ENCODE peak calls at places on chromosomes 16 and 17, in eight cellular contexts. P, I, U, K, C, T, Z and H are unnamed samples.

GRCh38 chr17:59840329-59840907 is 52.3 kb downstream of the TUBD1 start:
- DNase-seq in C (no peak), I (no peak), T (peak), U (no peak), K (no peak), Z (no peak), P (peak), H (peak)

GRCh38 chr16:3171855-3172593 is 16.0 kb upstream of the OR1F1 start:
- DNase-seq in T (peak), K (no peak), Z (no peak), P (peak), C (no peak), U (peak), I (peak), H (no peak)

GRCh38 chr16:25045696-25046381 is 30.7 kb upstream of the ARHGAP17 start:
- DNase-seq in T (peak), K (no peak), C (no peak), I (no peak), Z (no peak), U (no peak), P (peak), H (no peak)

GRCh38 chr16:86578499-86579267 is at the start of gene FOXL1:
- DNase-seq in P (peak), T (peak), Z (no peak), U (no peak), C (no peak), I (no peak), K (no peak), H (no peak)

GRCh38 chr16:87956771-87957279 is 5.6 kb downstream of the BANP start:
- DNase-seq in I (no peak), K (no peak), P (peak), C (no peak), U (peak), T (peak), Z (peak), H (no peak)

GRCh38 chr16:56743840-56744239 is 13.9 kb downstream of the NUP93 start:
- DNase-seq in I (no peak), P (peak), Z (no peak), K (peak), T (peak), U (no peak), C (no peak), H (no peak)

GRCh38 chr17:65163990-65164495 is 26.9 kb downstream of the RGS9 start:
- DNase-seq in U (peak), T (peak), K (no peak), P (peak), Z (peak), C (no peak), I (no peak), H (no peak)

GRCh38 chr17:59846391-59847165 is 46.2 kb downstream of the TUBD1 start:
- DNase-seq in C (peak), Z (peak), K (no peak), T (peak), U (peak), P (peak), I (no peak), H (no peak)

GRCh38 chr16:26981266-26981938 is 85.3 kb upstream of the C16orf82 start:
- DNase-seq in C (no peak), K (no peak), Z (no peak), I (no peak), T (peak), P (peak), U (no peak), H (no peak)

GRCh38 chr16:30358990-30359870 is 4.1 kb upstream of the CD2BP2 start:
- DNase-seq in K (no peak), T (no peak), P (no peak), U (no peak), I (no peak), C (no peak), Z (no peak), H (no peak)

GRCh38 chr16:4981473-4981872 is 23.3 kb downstream of the SEC14L5 start:
- DNase-seq in U (no peak), K (no peak), I (peak), P (no peak), C (no peak), T (no peak), Z (no peak), H (no peak)

GRCh38 chr16:4982056-4982867 is 24.1 kb downstream of the SEC14L5 start:
- DNase-seq in U (no peak), K (peak), T (no peak), I (peak), C (no peak), Z (no peak), P (no peak), H (no peak)

GRCh38 chr16:4987250-4987579 is 29.1 kb downstream of the SEC14L5 start:
- DNase-seq in Z (no peak), K (no peak), P (no peak), U (no peak), T (no peak), I (no peak), C (no peak), H (no peak)

GRCh38 chr16:4987580-4988374 is 29.6 kb downstream of the SEC14L5 start:
- DNase-seq in T (no peak), C (no peak), K (no peak), U (peak), Z (no peak), P (no peak), I (peak), H (no peak)

DNA sequence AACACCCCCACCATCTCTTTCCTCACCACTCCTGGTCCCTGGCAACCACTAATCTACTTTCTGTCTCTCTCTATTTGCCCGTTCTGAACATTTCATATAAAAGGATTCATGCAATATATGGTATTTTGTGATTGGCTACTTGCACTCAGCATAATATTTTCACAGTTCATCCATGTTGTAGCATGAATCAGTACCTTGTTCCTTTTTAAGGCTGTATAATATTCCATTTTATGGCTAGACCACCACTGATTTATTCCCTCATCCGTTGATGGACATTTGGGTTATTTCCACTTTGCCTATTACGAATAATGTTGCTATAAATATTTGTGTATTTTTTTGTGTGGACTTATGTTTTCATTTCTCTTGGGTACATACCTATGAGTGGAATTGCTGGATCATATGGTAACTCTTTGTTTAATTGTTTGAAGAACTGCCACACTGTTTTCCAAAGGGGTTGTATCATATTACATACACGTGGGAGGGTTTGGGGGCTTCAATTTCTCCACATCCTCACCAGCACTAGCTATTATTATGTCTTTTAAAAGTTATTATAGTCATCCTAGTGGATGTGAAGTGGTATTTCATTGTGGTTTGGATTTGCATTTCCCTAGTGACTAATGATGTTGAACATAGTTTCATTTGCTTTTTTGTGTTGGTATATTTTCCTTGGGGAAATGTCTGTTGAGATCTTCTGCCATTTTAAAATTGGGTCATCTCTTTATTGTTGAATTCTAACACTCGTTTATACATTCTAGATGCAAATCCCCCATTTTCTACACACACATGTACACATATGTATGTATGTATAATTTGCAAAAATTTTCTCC is 26.3 kb downstream of the SEC14L5 start:
- DNase-seq in I (no peak), T (peak), P (no peak), Z (no peak), C (no peak), U (no peak), K (no peak), H (no peak)
- TF ChIP-seq CTCF in I (no peak), T (no peak), P (no peak), Z (no peak), C (no peak), U (no peak), K (no peak), H (no peak)

GRCh38 chr17:79301469-79301868 is 226.8 kb downstream of the ENGASE start:
- DNase-seq in K (no peak), T (no peak), C (no peak), P (no peak), U (no peak), I (no peak), Z (no peak), H (no peak)
- TF ChIP-seq CTCF in K (no peak), T (no peak), C (no peak), P (no peak), U (no peak), I (no peak), Z (no peak), H (no peak)

GRCh38 chr16:47323241-47323640 is 137.6 kb downstream of the ITFG1 start:
- DNase-seq in K (no peak), Z (no peak), I (no peak), C (no peak), U (no peak), T (no peak), P (no peak), H (no peak)
- TF ChIP-seq CTCF in K (no peak), Z (no peak), I (no peak), C (no peak), U (no peak), T (no peak), P (no peak), H (no peak)

DNA sequence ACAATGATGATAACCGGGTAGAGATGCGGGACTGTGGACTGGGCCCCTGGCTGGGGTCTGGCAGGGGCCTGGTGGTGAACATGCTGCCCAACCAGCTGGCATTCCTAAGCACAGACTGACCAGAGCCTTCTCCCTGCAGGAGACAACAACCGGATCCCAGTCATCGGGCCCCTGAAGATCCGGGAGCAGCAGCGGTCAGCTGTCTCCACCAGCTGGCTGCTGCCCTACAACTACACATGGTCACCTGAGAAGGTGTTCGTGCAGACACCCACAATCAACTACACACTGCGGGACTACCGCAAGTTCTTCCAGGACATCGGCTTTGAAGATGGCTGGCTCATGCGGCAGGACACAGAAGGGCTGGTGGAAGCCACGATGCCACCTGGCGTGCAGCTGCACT is 5.3 kb upstream of the SLC7A6 start:
- DNase-seq in K (no peak), Z (no peak), C (no peak), P (no peak), T (no peak), U (no peak), I (no peak), H (no peak)
- TF ChIP-seq CTCF in K (no peak), Z (no peak), C (no peak), P (no peak), T (no peak), U (no peak), I (no peak), H (no peak)

GRCh38 chr16:22141746-22142145 is 20.6 kb upstream of the SDR42E2 start:
- DNase-seq in U (peak), C (no peak), I (no peak), P (peak), T (peak), Z (no peak), K (no peak), H (no peak)
- TF ChIP-seq CTCF in U (peak), C (no peak), I (peak), P (peak), T (peak), Z (no peak), K (peak), H (peak)

DNA sequence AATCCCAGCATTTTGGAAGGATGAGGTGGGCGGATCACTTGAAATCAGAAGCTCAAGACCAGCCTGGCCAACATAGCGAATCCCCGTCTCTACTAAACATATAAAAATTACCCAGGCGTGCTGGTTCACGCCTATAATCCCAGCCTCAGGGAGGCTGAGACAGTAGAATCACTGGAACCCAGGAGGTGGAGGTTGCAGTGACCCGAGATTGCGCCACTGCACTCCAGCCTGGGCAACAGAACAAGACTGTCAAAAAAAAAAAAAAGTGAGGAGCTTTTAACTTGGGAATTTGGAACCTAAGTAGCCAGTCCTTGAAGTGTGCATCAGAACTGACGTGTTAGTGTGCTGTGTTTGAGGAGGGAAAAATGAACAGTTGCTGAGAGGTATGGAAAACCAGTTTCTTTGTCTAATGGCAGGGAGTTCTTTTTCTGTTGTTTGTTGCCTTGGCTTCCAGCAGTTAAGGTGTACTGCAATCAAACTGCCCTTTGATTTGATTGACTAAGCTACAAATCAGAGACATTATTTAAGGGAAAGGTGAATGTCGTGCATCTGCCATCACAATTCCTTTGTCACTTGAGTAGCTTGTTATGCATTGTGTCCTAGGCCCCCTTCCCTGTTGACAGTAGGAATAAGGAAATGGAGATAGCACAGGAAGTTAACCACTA is 8.6 kb upstream of the DUSP14 start:
- DNase-seq in C (no peak), Z (no peak), I (no peak), T (no peak), P (peak), U (no peak), K (no peak), H (no peak)
- TF ChIP-seq CTCF in C (no peak), Z (no peak), I (no peak), T (no peak), P (no peak), U (no peak), K (no peak), H (no peak)